ENCODE peak calls at places on chromosomes 12 and 14, in ten cellular contexts. C, G, P, Q, E, W, I, N, Y and K are unnamed samples.

GRCh38 chr14:68479247-68479646 is 313.6 kb downstream of the ZFP36L1 start:
- DNase-seq in Q (no peak), E (no peak), N (no peak), I (no peak), Y (no peak), G (no peak), W (no peak), C (no peak), P (no peak), K (no peak)

GRCh38 chr14:92471919-92472318 is 41.7 kb upstream of the RIN3 start:
- DNase-seq in I (no peak), P (no peak), E (no peak), W (no peak), C (no peak), G (no peak), Y (no peak), N (no peak), Q (no peak), K (peak; percentile 78)

GRCh38 chr14:65336191-65336591 is 76.3 kb upstream of the FUT8 start:
- DNase-seq in N (no peak), Q (peak; percentile 45), E (no peak), P (no peak), Y (no peak), I (peak; percentile 20), W (peak; percentile 37), G (no peak), C (no peak), K (no peak)

GRCh38 chr12:79424109-79424721 is 266.5 kb downstream of the PAWR start:
- DNase-seq in P (no peak), I (no peak), G (no peak), Q (no peak), Y (no peak), E (peak; percentile 30), C (no peak), N (no peak), W (no peak), K (no peak)

GRCh38 chr14:72663956-72664650 is 229.8 kb downstream of the DPF3 start:
- DNase-seq in W (no peak), I (no peak), P (no peak), Y (no peak), G (no peak), Q (no peak), N (no peak), E (no peak), C (no peak), K (no peak)

GRCh38 chr12:131832393-131833231 is 4.4 kb downstream of the MMP17 start:
- DNase-seq in E (peak; percentile 76), G (peak; percentile 42), P (no peak), W (no peak), Q (no peak), Y (peak; percentile 85), C (peak; percentile 53), N (peak; percentile 45), I (no peak), K (peak; percentile 58)

GRCh38 chr12:95608252-95609033 is 57.2 kb upstream of the USP44 start:
- DNase-seq in E (no peak), P (no peak), N (no peak), W (no peak), G (no peak), Y (peak; percentile 65), C (no peak), Q (no peak), I (no peak), K (peak; percentile 66)

GRCh38 chr12:91155990-91156389 is 26.6 kb downstream of the DCN start:
- DNase-seq in N (no peak), Y (no peak), Q (no peak), E (no peak), C (no peak), G (no peak), W (no peak), I (no peak), P (no peak), K (no peak)

GRCh38 chr12:102963796-102964195 is 6.3 kb downstream of the ASCL1 start:
- DNase-seq in Q (no peak), C (no peak), G (no peak), W (no peak), E (no peak), N (no peak), P (no peak), Y (no peak), I (no peak), K (no peak)

GRCh38 chr14:58812050-58812690 is 174.4 kb downstream of the DACT1 start:
- DNase-seq in P (no peak), G (no peak), N (no peak), Y (no peak), C (no peak), Q (no peak), W (no peak), E (peak; percentile 59), I (no peak), K (no peak)

GRCh38 chr12:90253674-90254181 is 545.1 kb upstream of the ATP2B1 start:
- DNase-seq in I (peak; percentile 14), E (peak; percentile 24), N (peak; percentile 67), G (peak; percentile 65), Y (peak; percentile 92), C (peak; percentile 56), Q (peak; percentile 24), P (peak; percentile 19), W (peak; percentile 16), K (peak; percentile 91)

GRCh38 chr14:66643344-66643743 is 135.4 kb downstream of the GPHN start:
- DNase-seq in Q (no peak), I (no peak), C (no peak), G (no peak), W (no peak), P (no peak), Y (no peak), N (no peak), E (no peak), K (no peak)

GRCh38 chr14:32075636-32076277 is 1.3 kb upstream of the ARHGAP5 start:
- DNase-seq in I (peak; percentile 14), E (peak; percentile 49), C (no peak), P (peak; percentile 0), Q (no peak), N (peak; percentile 67), W (no peak), G (no peak), Y (no peak), K (peak; percentile 71)